ENCODE peak calls at places on chromosomes 11 and 22, in seven cellular contexts. Q, M, Z, O, T, C and F are unnamed samples.

GRCh38 chr11:9170450-9170849 is 79.1 kb upstream of the SCUBE2 start:
- DNase-seq in Z (no peak), C (no peak), O (no peak), T (no peak), M (no peak), Q (no peak), F (peak)

GRCh38 chr11:127345819-127346459 is 345.4 kb upstream of the KIRREL3 start:
- DNase-seq in O (no peak), Q (no peak), T (no peak), M (no peak), Z (peak), C (peak), F (peak)

GRCh38 chr11:35006389-35007128 is 90.1 kb downstream of the PDHX start:
- DNase-seq in T (no peak), Z (no peak), C (no peak), Q (no peak), M (no peak), O (no peak), F (peak)

GRCh38 chr22:49449811-49450386 is 377.8 kb downstream of the BRD1 start:
- DNase-seq in Z (no peak), M (no peak), Q (no peak), C (no peak), O (no peak), T (no peak), F (no peak)

GRCh38 chr11:14981507-14981906 is 9.4 kb upstream of the CALCA start:
- DNase-seq in T (no peak), M (no peak), Q (no peak), C (no peak), Z (no peak), O (no peak), F (no peak)

GRCh38 chr11:117851852-117852251 is 24.6 kb downstream of the FXYD6 start:
- DNase-seq in T (peak), Z (peak), Q (no peak), O (no peak), C (no peak), M (no peak), F (no peak)

GRCh38 chr11:128848815-128849455 is 18.2 kb downstream of the KCNJ1 start:
- DNase-seq in O (peak), C (no peak), Q (peak), M (peak), T (no peak), Z (no peak), F (peak)

GRCh38 chr11:66983275-66983924 is 8.3 kb downstream of the C11orf86 start:
- DNase-seq in M (no peak), T (no peak), Q (no peak), O (no peak), Z (no peak), C (no peak), F (no peak)

GRCh38 chr11:128235446-128235845 is 351.9 kb downstream of the ETS1 start:
- DNase-seq in T (no peak), Q (no peak), O (no peak), C (no peak), M (no peak), Z (no peak), F (no peak)

GRCh38 chr11:107736546-107736945 is 24.7 kb upstream of the SLN start:
- DNase-seq in O (no peak), T (no peak), Q (no peak), C (no peak), Z (no peak), M (no peak), F (no peak)

GRCh38 chr11:22521226-22521625 is 104.4 kb downstream of the FANCF start:
- DNase-seq in C (no peak), Z (no peak), T (no peak), M (no peak), Q (no peak), O (no peak), F (no peak)

GRCh38 chr11:100739636-100740035 is 52.5 kb downstream of the ARHGAP42 start:
- DNase-seq in M (no peak), O (no peak), T (no peak), Z (no peak), Q (no peak), C (no peak), F (peak)

GRCh38 chr22:45823331-45823730 is 151.7 kb downstream of the ATXN10 start:
- DNase-seq in Z (no peak), T (no peak), M (no peak), O (no peak), Q (no peak), C (no peak), F (no peak)

GRCh38 chr11:20336056-20336455 is 27.5 kb upstream of the HTATIP2 start:
- DNase-seq in M (no peak), T (no peak), C (no peak), O (no peak), Z (no peak), Q (no peak), F (no peak)

GRCh38 chr11:17275376-17276235 is 933 bp upstream of the NUCB2 start:
- DNase-seq in Z (no peak), Q (no peak), M (no peak), O (no peak), C (no peak), T (no peak), F (peak)

GRCh38 chr11:6611092-6612007 is 666 bp downstream of the TAF10 start:
- DNase-seq in M (no peak), Q (no peak), O (peak), T (peak), C (no peak), Z (peak), F (peak)

GRCh38 chr11:13215157-13215556 is 62.4 kb upstream of the BMAL1 start:
- DNase-seq in M (no peak), C (no peak), T (no peak), Z (no peak), O (no peak), Q (no peak), F (peak)

GRCh38 chr11:130068546-130068985 is 1.1 kb upstream of the APLP2 start:
- DNase-seq in O (no peak), T (no peak), Q (no peak), C (no peak), Z (no peak), M (no peak), F (no peak)

GRCh38 chr11:22785251-22785650 is 44.4 kb downstream of the SVIP start:
- DNase-seq in M (no peak), T (no peak), Z (no peak), O (no peak), Q (no peak), C (no peak), F (peak)

GRCh38 chr22:45565171-45565570 is 62.5 kb downstream of the FBLN1 start:
- DNase-seq in C (no peak), Z (no peak), O (no peak), Q (no peak), T (peak), M (no peak), F (no peak)

GRCh38 chr11:65615229-65615949 is at the start of gene PCNX3:
- DNase-seq in M (peak), C (peak), Z (peak), Q (peak), O (peak), T (peak), F (peak)

GRCh38 chr22:33002035-33002434 is 56.1 kb downstream of the SYN3 start:
- DNase-seq in T (no peak), C (no peak), M (no peak), Z (no peak), O (no peak), Q (no peak), F (no peak)

GRCh38 chr11:69325446-69325845 is 31.5 kb downstream of the MYEOV start:
- DNase-seq in Q (no peak), Z (no peak), O (no peak), C (no peak), M (no peak), T (peak), F (no peak)